ENCODE peak calls at places on chromosomes 6 and 20, in nine cellular contexts. One of them, this sample, is unnamed.

GRCh38 chr6:75374913-75375530 is 90.4 kb upstream of the TMEM30A start:
- DNase-seq in SW480: no peak
- DNase-seq in posterior cingulate gyrus: no peak
- DNase-seq in islet precursor cell: no peak
- DNase-seq in fibroblast of mammary gland: no peak
- DNase-seq in RKO: no peak
- DNase-seq in naive B cell: no peak
- DNase-seq in neural crest cell: no peak
- DNase-seq in HFF-Myc: no peak
- DNase-seq in this sample: no peak

GRCh38 chr6:1037430-1037829 is 274.5 kb upstream of the FOXQ1 start:
- DNase-seq in SW480: no peak
- DNase-seq in posterior cingulate gyrus: no peak
- DNase-seq in islet precursor cell: no peak
- DNase-seq in fibroblast of mammary gland: no peak
- DNase-seq in RKO: no peak
- DNase-seq in naive B cell: no peak
- DNase-seq in neural crest cell: no peak
- DNase-seq in HFF-Myc: no peak
- DNase-seq in this sample: no peak

GRCh38 chr6:130841128-130841728 is 14.0 kb downstream of the SMLR1 start:
- DNase-seq in SW480: no peak
- DNase-seq in posterior cingulate gyrus: no peak
- DNase-seq in islet precursor cell: no peak
- DNase-seq in fibroblast of mammary gland: peak; percentile 71
- DNase-seq in RKO: no peak
- DNase-seq in naive B cell: no peak
- DNase-seq in neural crest cell: no peak
- DNase-seq in HFF-Myc: no peak
- DNase-seq in this sample: no peak

GRCh38 chr6:148677594-148678476 is 69.0 kb upstream of the UST start:
- DNase-seq in SW480: no peak
- DNase-seq in posterior cingulate gyrus: no peak
- DNase-seq in islet precursor cell: no peak
- DNase-seq in fibroblast of mammary gland: no peak
- DNase-seq in RKO: no peak
- DNase-seq in naive B cell: peak; percentile 72
- DNase-seq in neural crest cell: no peak
- DNase-seq in HFF-Myc: no peak
- DNase-seq in this sample: no peak

GRCh38 chr6:158718431-158719126 is 68.7 kb downstream of the SYTL3 start:
- DNase-seq in SW480: no peak
- DNase-seq in posterior cingulate gyrus: no peak
- DNase-seq in islet precursor cell: peak; percentile 88
- DNase-seq in fibroblast of mammary gland: no peak
- DNase-seq in RKO: no peak
- DNase-seq in naive B cell: no peak
- DNase-seq in neural crest cell: peak; percentile 28
- DNase-seq in HFF-Myc: no peak
- DNase-seq in this sample: no peak

GRCh38 chr6:112936476-112936875 is 589.3 kb downstream of the RFPL4B start:
- DNase-seq in SW480: no peak
- DNase-seq in posterior cingulate gyrus: no peak
- DNase-seq in islet precursor cell: no peak
- DNase-seq in fibroblast of mammary gland: peak; percentile 95
- DNase-seq in RKO: no peak
- DNase-seq in naive B cell: no peak
- DNase-seq in neural crest cell: no peak
- DNase-seq in HFF-Myc: peak; percentile 79
- DNase-seq in this sample: no peak

GRCh38 chr6:137879885-137880430 is 12.9 kb downstream of the TNFAIP3 start:
- DNase-seq in SW480: no peak
- DNase-seq in posterior cingulate gyrus: no peak
- DNase-seq in islet precursor cell: no peak
- DNase-seq in fibroblast of mammary gland: no peak
- DNase-seq in RKO: no peak
- DNase-seq in naive B cell: no peak
- DNase-seq in neural crest cell: no peak
- DNase-seq in HFF-Myc: no peak
- DNase-seq in this sample: no peak

GRCh38 chr6:24004062-24004461 is 122.0 kb upstream of the NRSN1 start:
- DNase-seq in SW480: no peak
- DNase-seq in posterior cingulate gyrus: no peak
- DNase-seq in islet precursor cell: no peak
- DNase-seq in fibroblast of mammary gland: peak; percentile 35
- DNase-seq in RKO: peak; percentile 24
- DNase-seq in naive B cell: no peak
- DNase-seq in neural crest cell: no peak
- DNase-seq in HFF-Myc: no peak
- DNase-seq in this sample: no peak

GRCh38 chr6:168238159-168238887 is 81.3 kb downstream of the DACT2 start:
- DNase-seq in SW480: no peak
- DNase-seq in posterior cingulate gyrus: no peak
- DNase-seq in islet precursor cell: no peak
- DNase-seq in fibroblast of mammary gland: no peak
- DNase-seq in RKO: no peak
- DNase-seq in naive B cell: no peak
- DNase-seq in neural crest cell: no peak
- DNase-seq in HFF-Myc: no peak
- DNase-seq in this sample: no peak

GRCh38 chr6:136404627-136405310 is 115.1 kb upstream of the BCLAF1 start:
- DNase-seq in SW480: no peak
- DNase-seq in posterior cingulate gyrus: no peak
- DNase-seq in islet precursor cell: no peak
- DNase-seq in fibroblast of mammary gland: no peak
- DNase-seq in RKO: no peak
- DNase-seq in naive B cell: peak; percentile 14
- DNase-seq in neural crest cell: no peak
- DNase-seq in HFF-Myc: no peak
- DNase-seq in this sample: no peak

GRCh38 chr6:129370268-129370916 is 339.6 kb downstream of the ARHGAP18 start:
- DNase-seq in SW480: peak; percentile 30
- DNase-seq in posterior cingulate gyrus: no peak
- DNase-seq in islet precursor cell: peak; percentile 56
- DNase-seq in fibroblast of mammary gland: peak; percentile 61
- DNase-seq in RKO: peak; percentile 34
- DNase-seq in naive B cell: no peak
- DNase-seq in neural crest cell: peak; percentile 39
- DNase-seq in HFF-Myc: peak; percentile 12
- DNase-seq in this sample: peak; percentile 7

GRCh38 chr6:73942581-73942980 is 246.6 kb downstream of the CD109 start:
- DNase-seq in SW480: peak; percentile 29
- DNase-seq in posterior cingulate gyrus: no peak
- DNase-seq in islet precursor cell: peak; percentile 84
- DNase-seq in fibroblast of mammary gland: peak; percentile 77
- DNase-seq in RKO: peak; percentile 86
- DNase-seq in naive B cell: no peak
- DNase-seq in neural crest cell: no peak
- DNase-seq in HFF-Myc: no peak
- DNase-seq in this sample: no peak

GRCh38 chr6:118524686-118525085 is 23.4 kb upstream of the PLN start:
- DNase-seq in SW480: no peak
- DNase-seq in posterior cingulate gyrus: no peak
- DNase-seq in islet precursor cell: no peak
- DNase-seq in fibroblast of mammary gland: no peak
- DNase-seq in RKO: no peak
- DNase-seq in naive B cell: no peak
- DNase-seq in neural crest cell: no peak
- DNase-seq in HFF-Myc: no peak
- DNase-seq in this sample: no peak

GRCh38 chr6:135451617-135452190 is 45.8 kb downstream of the AHI1 start:
- DNase-seq in SW480: peak; percentile 13
- DNase-seq in posterior cingulate gyrus: no peak
- DNase-seq in islet precursor cell: no peak
- DNase-seq in fibroblast of mammary gland: peak; percentile 57
- DNase-seq in RKO: peak; percentile 59
- DNase-seq in naive B cell: peak; percentile 31
- DNase-seq in neural crest cell: no peak
- DNase-seq in HFF-Myc: peak; percentile 29
- DNase-seq in this sample: no peak

GRCh38 chr6:20377623-20378265 is 23.9 kb upstream of the E2F3 start:
- DNase-seq in SW480: peak; percentile 19
- DNase-seq in posterior cingulate gyrus: no peak
- DNase-seq in islet precursor cell: no peak
- DNase-seq in fibroblast of mammary gland: peak; percentile 40
- DNase-seq in RKO: no peak
- DNase-seq in naive B cell: peak; percentile 29
- DNase-seq in neural crest cell: no peak
- DNase-seq in HFF-Myc: peak; percentile 58
- DNase-seq in this sample: no peak

GRCh38 chr6:107237992-107238660 is 122.8 kb upstream of the BEND3 start:
- DNase-seq in SW480: no peak
- DNase-seq in posterior cingulate gyrus: no peak
- DNase-seq in islet precursor cell: no peak
- DNase-seq in fibroblast of mammary gland: peak; percentile 72
- DNase-seq in RKO: no peak
- DNase-seq in naive B cell: no peak
- DNase-seq in neural crest cell: no peak
- DNase-seq in HFF-Myc: peak; percentile 24
- DNase-seq in this sample: no peak

GRCh38 chr6:33958208-33958862 is 154.5 kb upstream of the MLN start:
- DNase-seq in SW480: no peak
- DNase-seq in posterior cingulate gyrus: peak; percentile 73
- DNase-seq in islet precursor cell: no peak
- DNase-seq in fibroblast of mammary gland: peak; percentile 4
- DNase-seq in RKO: no peak
- DNase-seq in naive B cell: no peak
- DNase-seq in neural crest cell: no peak
- DNase-seq in HFF-Myc: no peak
- DNase-seq in this sample: no peak

GRCh38 chr6:5115168-5115567 is 30.0 kb downstream of the PPP1R3G start:
- DNase-seq in SW480: no peak
- DNase-seq in posterior cingulate gyrus: peak; percentile 51
- DNase-seq in islet precursor cell: no peak
- DNase-seq in fibroblast of mammary gland: peak; percentile 71
- DNase-seq in RKO: no peak
- DNase-seq in naive B cell: no peak
- DNase-seq in neural crest cell: no peak
- DNase-seq in HFF-Myc: no peak
- DNase-seq in this sample: no peak

GRCh38 chr6:29602564-29603361 is 17.8 kb downstream of the OR2H2 start:
- DNase-seq in SW480: no peak
- DNase-seq in posterior cingulate gyrus: no peak
- DNase-seq in islet precursor cell: peak; percentile 80
- DNase-seq in fibroblast of mammary gland: no peak
- DNase-seq in RKO: peak; percentile 17
- DNase-seq in naive B cell: no peak
- DNase-seq in neural crest cell: peak; percentile 34
- DNase-seq in HFF-Myc: no peak
- DNase-seq in this sample: no peak

GRCh38 chr6:20351529-20351928 is 50.1 kb upstream of the E2F3 start:
- DNase-seq in SW480: no peak
- DNase-seq in posterior cingulate gyrus: no peak
- DNase-seq in islet precursor cell: no peak
- DNase-seq in fibroblast of mammary gland: no peak
- DNase-seq in RKO: no peak
- DNase-seq in naive B cell: no peak
- DNase-seq in neural crest cell: no peak
- DNase-seq in HFF-Myc: no peak
- DNase-seq in this sample: no peak

GRCh38 chr6:154058963-154059680 is 20.1 kb downstream of the OPRM1 start:
- DNase-seq in SW480: no peak
- DNase-seq in posterior cingulate gyrus: no peak
- DNase-seq in islet precursor cell: no peak
- DNase-seq in fibroblast of mammary gland: no peak
- DNase-seq in RKO: no peak
- DNase-seq in naive B cell: no peak
- DNase-seq in neural crest cell: no peak
- DNase-seq in HFF-Myc: no peak
- DNase-seq in this sample: no peak

GRCh38 chr6:129485746-129486145 is 224.2 kb downstream of the ARHGAP18 start:
- DNase-seq in SW480: peak; percentile 58
- DNase-seq in posterior cingulate gyrus: no peak
- DNase-seq in islet precursor cell: no peak
- DNase-seq in fibroblast of mammary gland: no peak
- DNase-seq in RKO: no peak
- DNase-seq in naive B cell: no peak
- DNase-seq in neural crest cell: no peak
- DNase-seq in HFF-Myc: no peak
- DNase-seq in this sample: no peak

GRCh38 chr20:48682529-48683385 is 145.0 kb downstream of the PREX1 start:
- DNase-seq in SW480: peak; percentile 84
- DNase-seq in posterior cingulate gyrus: peak; percentile 93
- DNase-seq in islet precursor cell: no peak
- DNase-seq in fibroblast of mammary gland: peak; percentile 96
- DNase-seq in RKO: no peak
- DNase-seq in naive B cell: no peak
- DNase-seq in neural crest cell: no peak
- DNase-seq in HFF-Myc: peak; percentile 99
- DNase-seq in this sample: no peak

GRCh38 chr20:58078741-58079522 is 149.5 kb downstream of the ANKRD60 start:
- DNase-seq in SW480: no peak
- DNase-seq in posterior cingulate gyrus: no peak
- DNase-seq in islet precursor cell: peak; percentile 53
- DNase-seq in fibroblast of mammary gland: peak; percentile 55
- DNase-seq in RKO: no peak
- DNase-seq in naive B cell: no peak
- DNase-seq in neural crest cell: no peak
- DNase-seq in HFF-Myc: peak; percentile 70
- DNase-seq in this sample: no peak

GRCh38 chr20:57159193-57159851 is 107.1 kb downstream of the BMP7 start:
- DNase-seq in SW480: no peak
- DNase-seq in posterior cingulate gyrus: no peak
- DNase-seq in islet precursor cell: no peak
- DNase-seq in fibroblast of mammary gland: no peak
- DNase-seq in RKO: no peak
- DNase-seq in naive B cell: no peak
- DNase-seq in neural crest cell: no peak
- DNase-seq in HFF-Myc: no peak
- DNase-seq in this sample: no peak

GRCh38 chr6:160391419-160392116 is 43.4 kb downstream of the SLC22A3 start:
- DNase-seq in SW480: peak; percentile 73
- DNase-seq in posterior cingulate gyrus: no peak
- DNase-seq in islet precursor cell: no peak
- DNase-seq in fibroblast of mammary gland: peak; percentile 90
- DNase-seq in RKO: peak; percentile 23
- DNase-seq in naive B cell: no peak
- DNase-seq in neural crest cell: no peak
- DNase-seq in HFF-Myc: peak; percentile 9
- DNase-seq in this sample: no peak

GRCh38 chr6:79631800-79632172 is 657 bp downstream of the SH3BGRL2 start:
- DNase-seq in SW480: peak; percentile 41
- DNase-seq in posterior cingulate gyrus: no peak
- DNase-seq in islet precursor cell: no peak
- DNase-seq in fibroblast of mammary gland: no peak
- DNase-seq in RKO: peak; percentile 14
- DNase-seq in naive B cell: no peak
- DNase-seq in neural crest cell: no peak
- DNase-seq in HFF-Myc: no peak
- DNase-seq in this sample: no peak

GRCh38 chr20:25408890-25409289 is 1.4 kb downstream of the GINS1 start:
- DNase-seq in SW480: no peak
- DNase-seq in posterior cingulate gyrus: no peak
- DNase-seq in islet precursor cell: no peak
- DNase-seq in fibroblast of mammary gland: peak; percentile 20
- DNase-seq in RKO: peak; percentile 84
- DNase-seq in naive B cell: no peak
- DNase-seq in neural crest cell: no peak
- DNase-seq in HFF-Myc: no peak
- DNase-seq in this sample: no peak

GRCh38 chr6:97316982-97317381 is 34.0 kb upstream of the MMS22L start:
- DNase-seq in SW480: no peak
- DNase-seq in posterior cingulate gyrus: no peak
- DNase-seq in islet precursor cell: no peak
- DNase-seq in fibroblast of mammary gland: no peak
- DNase-seq in RKO: peak; percentile 17
- DNase-seq in naive B cell: no peak
- DNase-seq in neural crest cell: no peak
- DNase-seq in HFF-Myc: no peak
- DNase-seq in this sample: no peak

GRCh38 chr6:39892490-39893129 is 41.7 kb downstream of the MOCS1 start:
- DNase-seq in SW480: peak; percentile 55
- DNase-seq in posterior cingulate gyrus: peak; percentile 91
- DNase-seq in islet precursor cell: peak; percentile 87
- DNase-seq in fibroblast of mammary gland: peak; percentile 72
- DNase-seq in RKO: peak; percentile 5
- DNase-seq in naive B cell: no peak
- DNase-seq in neural crest cell: peak; percentile 64
- DNase-seq in HFF-Myc: peak; percentile 26
- DNase-seq in this sample: no peak

GRCh38 chr6:79145301-79145700 is 67.2 kb upstream of the PHIP start:
- DNase-seq in SW480: no peak
- DNase-seq in posterior cingulate gyrus: no peak
- DNase-seq in islet precursor cell: no peak
- DNase-seq in fibroblast of mammary gland: no peak
- DNase-seq in RKO: no peak
- DNase-seq in naive B cell: no peak
- DNase-seq in neural crest cell: no peak
- DNase-seq in HFF-Myc: no peak
- DNase-seq in this sample: no peak